ENCODE peak calls at places on chromosomes 11 and 22, in seven cellular contexts. I, M, E, X, N, R and W are unnamed samples.

GRCh38 chr11:8381871-8382396 is 118.3 kb upstream of the LMO1 start:
- DNase-seq in I (no peak), M (no peak), X (no peak), R (no peak), E (no peak), N (no peak), W (no peak)

GRCh38 chr11:120255519-120255866 is 15.6 kb downstream of the POU2F3 start:
- DNase-seq in R (no peak), I (no peak), M (no peak), X (no peak), N (no peak), E (no peak), W (no peak)

GRCh38 chr11:30935861-30936260 is 349.7 kb upstream of the MPPED2 start:
- DNase-seq in R (no peak), X (no peak), I (no peak), N (no peak), M (no peak), E (no peak), W (no peak)

GRCh38 chr11:114262681-114263509 is 33.3 kb upstream of the NNMT start:
- DNase-seq in I (no peak), N (peak), M (no peak), R (no peak), E (peak), X (no peak), W (no peak)

GRCh38 chr11:122711831-122712378 is 56.4 kb downstream of the UBASH3B start:
- DNase-seq in N (no peak), M (no peak), I (no peak), X (no peak), R (no peak), E (no peak), W (no peak)

GRCh38 chr11:126317681-126318641 is 14.1 kb downstream of the DCPS start:
- DNase-seq in E (no peak), M (no peak), X (peak), N (no peak), R (no peak), I (no peak), W (peak)

GRCh38 chr11:64713781-64714363 is 9.1 kb downstream of the NRXN2 start:
- DNase-seq in R (no peak), M (no peak), E (no peak), N (no peak), I (no peak), X (no peak), W (no peak)

GRCh38 chr11:117477721-117478120 is 150.1 kb downstream of the CEP164 start:
- DNase-seq in R (no peak), N (no peak), E (no peak), M (no peak), X (no peak), I (no peak), W (no peak)

GRCh38 chr11:6219359-6219758 is 14.0 kb downstream of the C11orf42 start:
- DNase-seq in M (no peak), I (no peak), R (no peak), N (no peak), X (no peak), E (no peak), W (no peak)

GRCh38 chr11:34397120-34397519 is 39.3 kb upstream of the ABTB2 start:
- DNase-seq in M (no peak), E (peak), N (no peak), X (no peak), R (no peak), I (no peak), W (no peak)

GRCh38 chr11:76785513-76785912 is 2.4 kb downstream of the TSKU start:
- DNase-seq in M (no peak), X (no peak), E (no peak), I (no peak), N (no peak), R (no peak), W (no peak)

GRCh38 chr22:25942989-25943411 is 201.0 kb downstream of the MYO18B start:
- DNase-seq in N (no peak), E (peak), M (no peak), X (no peak), I (no peak), R (no peak), W (no peak)

GRCh38 chr11:31240340-31240904 is 129.1 kb downstream of the DCDC1 start:
- DNase-seq in X (peak), N (peak), M (peak), I (no peak), E (peak), R (no peak), W (peak)